ENCODE peak calls at places on chromosomes 4 and X, in eight cellular contexts. One of them, this sample, is unnamed.

GRCh38 chrX:149151805-149152757 is 353.0 kb downstream of the IDS start:
- DNase-seq in lung: no peak
- DNase-seq in bronchial epithelial cell: peak
- DNase-seq in GM10248: no peak
- DNase-seq in heart left ventricle: no peak
- DNase-seq in GM20000: no peak
- DNase-seq in right atrium auricular region: no peak
- DNase-seq in endothelial cell: no peak
- DNase-seq in this sample: no peak

GRCh38 chr4:89295415-89295927 is 12.1 kb downstream of the GPRIN3 start:
- DNase-seq in GM20000: no peak
- DNase-seq in bronchial epithelial cell: no peak
- DNase-seq in heart left ventricle: no peak
- DNase-seq in right atrium auricular region: no peak
- DNase-seq in endothelial cell: no peak
- DNase-seq in lung: no peak
- DNase-seq in GM10248: no peak
- DNase-seq in this sample: no peak

GRCh38 chr4:40307627-40308497 is 27.3 kb upstream of the CHRNA9 start:
- DNase-seq in endothelial cell: no peak
- DNase-seq in GM10248: no peak
- DNase-seq in bronchial epithelial cell: no peak
- DNase-seq in lung: no peak
- DNase-seq in right atrium auricular region: no peak
- DNase-seq in heart left ventricle: peak
- DNase-seq in GM20000: peak
- DNase-seq in this sample: no peak

GRCh38 chr4:52199574-52200338 is 148.7 kb downstream of the SPATA18 start:
- DNase-seq in lung: no peak
- DNase-seq in bronchial epithelial cell: peak
- DNase-seq in right atrium auricular region: no peak
- DNase-seq in GM10248: no peak
- DNase-seq in GM20000: no peak
- DNase-seq in endothelial cell: no peak
- DNase-seq in heart left ventricle: no peak
- DNase-seq in this sample: no peak

GRCh38 chr4:66923081-66923865 is 622.0 kb downstream of the CENPC start:
- DNase-seq in GM10248: no peak
- DNase-seq in lung: no peak
- DNase-seq in right atrium auricular region: no peak
- DNase-seq in heart left ventricle: no peak
- DNase-seq in GM20000: no peak
- DNase-seq in bronchial epithelial cell: no peak
- DNase-seq in endothelial cell: no peak
- DNase-seq in this sample: no peak

GRCh38 chr4:119025440-119025839 is 110.2 kb upstream of the MYOZ2 start:
- DNase-seq in endothelial cell: no peak
- DNase-seq in lung: peak
- DNase-seq in GM20000: no peak
- DNase-seq in bronchial epithelial cell: peak
- DNase-seq in right atrium auricular region: peak
- DNase-seq in heart left ventricle: no peak
- DNase-seq in GM10248: no peak
- DNase-seq in this sample: no peak

GRCh38 chrX:11398785-11399184 is 105.6 kb downstream of the AMELX start:
- DNase-seq in lung: no peak
- DNase-seq in endothelial cell: no peak
- DNase-seq in right atrium auricular region: no peak
- DNase-seq in GM10248: no peak
- DNase-seq in bronchial epithelial cell: peak
- DNase-seq in heart left ventricle: no peak
- DNase-seq in GM20000: no peak
- DNase-seq in this sample: no peak

GRCh38 chrX:23118890-23119527 is 119.2 kb downstream of the DDX53 start:
- DNase-seq in lung: no peak
- DNase-seq in GM10248: no peak
- DNase-seq in heart left ventricle: no peak
- DNase-seq in GM20000: no peak
- DNase-seq in endothelial cell: no peak
- DNase-seq in right atrium auricular region: no peak
- DNase-seq in bronchial epithelial cell: peak
- DNase-seq in this sample: no peak

GRCh38 chrX:148662014-148662413 is 161.6 kb downstream of the AFF2 start:
- DNase-seq in endothelial cell: no peak
- DNase-seq in GM20000: no peak
- DNase-seq in right atrium auricular region: no peak
- DNase-seq in lung: no peak
- DNase-seq in bronchial epithelial cell: no peak
- DNase-seq in GM10248: no peak
- DNase-seq in heart left ventricle: no peak
- DNase-seq in this sample: no peak

GRCh38 chr4:21605006-21605405 is 343.6 kb downstream of the KCNIP4 start:
- DNase-seq in lung: no peak
- DNase-seq in GM10248: no peak
- DNase-seq in bronchial epithelial cell: no peak
- DNase-seq in endothelial cell: no peak
- DNase-seq in GM20000: no peak
- DNase-seq in heart left ventricle: no peak
- DNase-seq in right atrium auricular region: no peak
- DNase-seq in this sample: no peak

GRCh38 chrX:70437011-70437410 is 7.6 kb upstream of the DLG3 start:
- DNase-seq in lung: no peak
- DNase-seq in right atrium auricular region: no peak
- DNase-seq in heart left ventricle: no peak
- DNase-seq in bronchial epithelial cell: peak
- DNase-seq in GM20000: no peak
- DNase-seq in endothelial cell: no peak
- DNase-seq in GM10248: no peak
- DNase-seq in this sample: no peak

GRCh38 chr4:7466215-7466614 is 31.5 kb upstream of the PSAPL1 start:
- DNase-seq in bronchial epithelial cell: no peak
- DNase-seq in lung: no peak
- DNase-seq in heart left ventricle: no peak
- DNase-seq in endothelial cell: no peak
- DNase-seq in GM20000: no peak
- DNase-seq in GM10248: no peak
- DNase-seq in right atrium auricular region: no peak
- DNase-seq in this sample: no peak

GRCh38 chr4:89661490-89661889 is 175.5 kb downstream of the SNCA start:
- DNase-seq in GM10248: no peak
- DNase-seq in bronchial epithelial cell: peak
- DNase-seq in right atrium auricular region: no peak
- DNase-seq in lung: no peak
- DNase-seq in endothelial cell: no peak
- DNase-seq in heart left ventricle: no peak
- DNase-seq in GM20000: no peak
- DNase-seq in this sample: no peak

GRCh38 chrX:136310411-136310810 is 9.6 kb downstream of the ADGRG4 start:
- DNase-seq in GM10248: no peak
- DNase-seq in bronchial epithelial cell: peak
- DNase-seq in endothelial cell: no peak
- DNase-seq in lung: no peak
- DNase-seq in GM20000: no peak
- DNase-seq in heart left ventricle: no peak
- DNase-seq in right atrium auricular region: no peak
- DNase-seq in this sample: no peak

GRCh38 chrX:65196758-65197371 is 220.6 kb upstream of the ZC4H2 start:
- DNase-seq in endothelial cell: peak
- DNase-seq in GM20000: peak
- DNase-seq in lung: no peak
- DNase-seq in right atrium auricular region: no peak
- DNase-seq in heart left ventricle: no peak
- DNase-seq in GM10248: no peak
- DNase-seq in bronchial epithelial cell: no peak
- DNase-seq in this sample: peak

GRCh38 chr4:3497554-3498389 is 34.5 kb downstream of the LRPAP1 start:
- DNase-seq in lung: no peak
- DNase-seq in right atrium auricular region: no peak
- DNase-seq in GM10248: no peak
- DNase-seq in bronchial epithelial cell: no peak
- DNase-seq in heart left ventricle: no peak
- DNase-seq in GM20000: no peak
- DNase-seq in endothelial cell: no peak
- DNase-seq in this sample: no peak

GRCh38 chrX:45011131-45011530 is 138.1 kb downstream of the KDM6A start:
- DNase-seq in heart left ventricle: no peak
- DNase-seq in endothelial cell: no peak
- DNase-seq in right atrium auricular region: no peak
- DNase-seq in GM10248: no peak
- DNase-seq in lung: no peak
- DNase-seq in GM20000: no peak
- DNase-seq in bronchial epithelial cell: peak
- DNase-seq in this sample: no peak

GRCh38 chr4:165325732-165326512 is 1.5 kb upstream of the MSMO1 start:
- DNase-seq in GM20000: no peak
- DNase-seq in right atrium auricular region: no peak
- DNase-seq in lung: no peak
- DNase-seq in endothelial cell: no peak
- DNase-seq in GM10248: no peak
- DNase-seq in bronchial epithelial cell: peak
- DNase-seq in heart left ventricle: no peak
- DNase-seq in this sample: no peak

GRCh38 chr4:167955006-167955405 is 137.3 kb upstream of the ANXA10 start:
- DNase-seq in bronchial epithelial cell: no peak
- DNase-seq in heart left ventricle: no peak
- DNase-seq in GM10248: no peak
- DNase-seq in lung: no peak
- DNase-seq in right atrium auricular region: no peak
- DNase-seq in endothelial cell: no peak
- DNase-seq in GM20000: no peak
- DNase-seq in this sample: no peak

GRCh38 chr4:169741569-169741968 is 16.2 kb downstream of the HPF1 start:
- DNase-seq in GM20000: no peak
- DNase-seq in heart left ventricle: no peak
- DNase-seq in lung: no peak
- DNase-seq in endothelial cell: no peak
- DNase-seq in GM10248: no peak
- DNase-seq in right atrium auricular region: no peak
- DNase-seq in bronchial epithelial cell: peak
- DNase-seq in this sample: no peak

GRCh38 chrX:63270873-63271272 is 80.3 kb downstream of the SPIN4 start:
- DNase-seq in endothelial cell: no peak
- DNase-seq in GM10248: no peak
- DNase-seq in heart left ventricle: no peak
- DNase-seq in GM20000: no peak
- DNase-seq in lung: no peak
- DNase-seq in right atrium auricular region: no peak
- DNase-seq in bronchial epithelial cell: no peak
- DNase-seq in this sample: no peak

GRCh38 chrX:63275127-63275526 is 76.0 kb downstream of the SPIN4 start:
- DNase-seq in lung: peak
- DNase-seq in GM20000: peak
- DNase-seq in bronchial epithelial cell: peak
- DNase-seq in GM10248: peak
- DNase-seq in endothelial cell: peak
- DNase-seq in heart left ventricle: no peak
- DNase-seq in right atrium auricular region: no peak
- DNase-seq in this sample: peak
- TF ChIP-seq CTCF in lung: peak
- TF ChIP-seq CTCF in GM20000: peak
- TF ChIP-seq CTCF in bronchial epithelial cell: peak
- TF ChIP-seq CTCF in GM10248: peak
- TF ChIP-seq CTCF in endothelial cell: peak
- TF ChIP-seq CTCF in heart left ventricle: peak
- TF ChIP-seq CTCF in right atrium auricular region: no peak
- TF ChIP-seq CTCF in this sample: peak

DNA sequence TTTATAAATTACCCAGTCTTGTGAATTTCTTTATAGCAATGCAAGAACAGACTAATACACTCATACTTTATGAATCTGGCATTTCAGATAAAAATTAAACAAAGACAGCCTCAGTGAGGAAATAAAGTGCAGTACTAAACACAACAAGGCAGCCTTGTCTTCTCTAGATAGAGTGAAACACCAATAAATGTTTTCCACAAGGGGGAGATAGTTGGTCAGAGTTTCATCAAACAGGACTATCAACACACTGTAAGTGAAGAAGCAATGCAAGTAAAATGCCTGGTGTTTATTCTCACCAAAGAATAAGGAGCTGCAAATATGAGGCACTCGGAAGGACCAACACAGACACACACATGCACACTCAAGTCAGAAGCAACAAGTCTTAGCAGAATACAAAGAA is 62.8 kb downstream of the FAM9B start:
- DNase-seq in endothelial cell: no peak
- DNase-seq in GM20000: no peak
- DNase-seq in heart left ventricle: no peak
- DNase-seq in GM10248: no peak
- DNase-seq in right atrium auricular region: no peak
- DNase-seq in bronchial epithelial cell: peak
- DNase-seq in lung: no peak
- DNase-seq in this sample: no peak
- TF ChIP-seq CTCF in endothelial cell: no peak
- TF ChIP-seq CTCF in GM20000: no peak
- TF ChIP-seq CTCF in heart left ventricle: peak
- TF ChIP-seq CTCF in GM10248: peak
- TF ChIP-seq CTCF in right atrium auricular region: no peak
- TF ChIP-seq CTCF in bronchial epithelial cell: peak
- TF ChIP-seq CTCF in lung: peak
- TF ChIP-seq CTCF in this sample: no peak

DNA sequence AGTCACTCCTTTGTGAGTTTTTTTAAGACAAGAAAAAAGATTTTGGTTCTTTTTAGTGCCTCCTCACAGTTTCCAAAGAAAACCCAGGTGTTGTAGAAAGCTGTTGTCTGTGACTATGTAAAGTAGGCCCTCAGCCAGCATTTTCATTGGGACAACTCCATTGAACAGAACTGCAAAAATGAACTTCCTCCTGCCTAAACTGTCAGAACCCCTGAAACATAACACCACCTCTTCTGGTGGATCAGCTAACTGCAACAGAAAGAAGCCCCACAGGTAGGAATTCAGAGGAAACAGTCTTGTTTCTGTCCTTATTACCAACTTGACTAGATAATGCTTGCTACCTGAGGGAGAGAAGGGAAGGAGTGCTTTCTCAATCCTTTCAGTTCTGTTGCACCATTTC is 3.4 kb upstream of the ATP11C start:
- DNase-seq in GM20000: no peak
- DNase-seq in bronchial epithelial cell: no peak
- DNase-seq in GM10248: no peak
- DNase-seq in endothelial cell: no peak
- DNase-seq in right atrium auricular region: no peak
- DNase-seq in lung: no peak
- DNase-seq in heart left ventricle: no peak
- DNase-seq in this sample: no peak
- TF ChIP-seq CTCF in GM20000: no peak
- TF ChIP-seq CTCF in bronchial epithelial cell: no peak
- TF ChIP-seq CTCF in GM10248: no peak
- TF ChIP-seq CTCF in endothelial cell: no peak
- TF ChIP-seq CTCF in right atrium auricular region: no peak
- TF ChIP-seq CTCF in lung: no peak
- TF ChIP-seq CTCF in heart left ventricle: no peak
- TF ChIP-seq CTCF in this sample: no peak

DNA sequence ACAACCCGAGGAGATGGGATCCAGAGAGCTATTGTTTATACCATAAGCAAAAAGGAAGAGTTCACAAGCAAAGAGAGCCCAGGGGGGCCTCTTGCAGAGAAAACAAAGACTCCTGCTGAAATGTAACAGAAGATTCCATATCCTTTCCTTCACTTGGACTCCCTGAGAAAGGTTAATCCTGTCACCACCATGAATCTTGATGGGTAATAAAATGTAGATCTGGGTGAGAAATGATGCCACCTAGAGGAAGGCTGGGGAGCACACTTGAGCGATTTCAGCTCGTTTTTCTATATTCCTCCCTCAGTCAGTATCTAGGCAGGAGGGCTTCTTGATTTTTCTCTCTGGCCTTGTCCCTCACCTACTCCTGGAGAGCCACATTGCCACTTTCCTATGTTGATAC is 10.2 kb upstream of the KCNE5 start:
- DNase-seq in GM10248: no peak
- DNase-seq in heart left ventricle: no peak
- DNase-seq in right atrium auricular region: no peak
- DNase-seq in bronchial epithelial cell: peak
- DNase-seq in GM20000: peak
- DNase-seq in lung: no peak
- DNase-seq in endothelial cell: no peak
- DNase-seq in this sample: peak
- TF ChIP-seq CTCF in GM10248: peak
- TF ChIP-seq CTCF in heart left ventricle: peak
- TF ChIP-seq CTCF in right atrium auricular region: peak
- TF ChIP-seq CTCF in bronchial epithelial cell: peak
- TF ChIP-seq CTCF in GM20000: peak
- TF ChIP-seq CTCF in lung: peak
- TF ChIP-seq CTCF in endothelial cell: peak
- TF ChIP-seq CTCF in this sample: peak